ENCODE peak calls at places on chromosome 12, in five cellular contexts. H is ovary, G is suprapubic skin, O is Peyer's patch, N is tibial nerve. J is an unnamed sample.

GRCh38 chr12:99281277-99281676 is 366.3 kb upstream of the GARIN6 start:
- DNase-seq in H (no peak), G (no peak), O (no peak), N (no peak), J (no peak)

GRCh38 chr12:127726928-127727327 is 540.0 kb upstream of the TMEM132C start:
- DNase-seq in H (no peak), G (no peak), O (no peak), N (no peak), J (no peak)

GRCh38 chr12:76013603-76014002 is 18.0 kb downstream of the PHLDA1 start:
- DNase-seq in H (no peak), G (no peak), O (no peak), N (no peak), J (no peak)

GRCh38 chr12:97194551-97194950 is 268.1 kb upstream of the RMST start:
- DNase-seq in H (no peak), G (no peak), O (no peak), N (no peak), J (no peak)

GRCh38 chr12:111455448-111456320 is 50.0 kb downstream of the SH2B3 start:
- DNase-seq in H (no peak), G (peak; percentile 53), O (no peak), N (no peak), J (no peak)

GRCh38 chr12:67137256-67137655 is 131.9 kb upstream of the CAND1 start:
- DNase-seq in H (no peak), G (no peak), O (no peak), N (no peak), J (no peak)

GRCh38 chr12:106020736-106021135 is 118.0 kb downstream of the NUAK1 start:
- DNase-seq in H (no peak), G (no peak), O (no peak), N (no peak), J (no peak)

GRCh38 chr12:50019524-50019923 is 5.8 kb downstream of the RACGAP1 start:
- DNase-seq in H (no peak), G (no peak), O (no peak), N (no peak), J (no peak)

GRCh38 chr12:132998742-132999141 is 12.6 kb downstream of the ZNF26 start:
- DNase-seq in H (no peak), G (no peak), O (no peak), N (no peak), J (no peak)

GRCh38 chr12:104177663-104178501 is 37.7 kb upstream of the TXNRD1 start:
- DNase-seq in H (peak; percentile 84), G (peak; percentile 83), O (peak; percentile 26), N (peak; percentile 82), J (peak; percentile 99)

GRCh38 chr12:76345569-76345968 is 2.6 kb downstream of the BBS10 start:
- DNase-seq in H (no peak), G (no peak), O (no peak), N (no peak), J (no peak)

GRCh38 chr12:47551426-47551851 is 154.4 kb downstream of the RPAP3 start:
- DNase-seq in H (no peak), G (no peak), O (no peak), N (peak; percentile 9), J (no peak)

GRCh38 chr12:54259194-54260011 is 20.5 kb downstream of the CBX5 start:
- DNase-seq in H (peak; percentile 88), G (no peak), O (peak; percentile 58), N (peak; percentile 68), J (no peak)

GRCh38 chr12:26633591-26634210 is 199.3 kb downstream of the ITPR2 start:
- DNase-seq in H (no peak), G (no peak), O (no peak), N (no peak), J (no peak)

GRCh38 chr12:123973552-123974341 is 732 bp downstream of the ZNF664 start:
- DNase-seq in H (peak; percentile 39), G (peak; percentile 82), O (peak; percentile 31), N (no peak), J (no peak)

GRCh38 chr12:32140867-32141266 is 34.2 kb downstream of the BICD1 start:
- DNase-seq in H (no peak), G (no peak), O (no peak), N (no peak), J (no peak)

GRCh38 chr12:116827432-116827831 is 53.8 kb downstream of the HRK start:
- DNase-seq in H (no peak), G (no peak), O (no peak), N (no peak), J (no peak)

GRCh38 chr12:54439521-54440255 is 20.6 kb upstream of the ITGA5 start:
- DNase-seq in H (no peak), G (no peak), O (no peak), N (no peak), J (no peak)

GRCh38 chr12:80692114-80692513 is 15.3 kb upstream of the MYF6 start:
- DNase-seq in H (no peak), G (no peak), O (no peak), N (no peak), J (no peak)

GRCh38 chr12:123231931-123232330 is 1.0 kb downstream of the MPHOSPH9 start:
- DNase-seq in H (no peak), G (no peak), O (no peak), N (no peak), J (no peak)

GRCh38 chr12:64169999-64170398 is 52.1 kb downstream of the KICS2 start:
- DNase-seq in H (no peak), G (no peak), O (no peak), N (no peak), J (no peak)

GRCh38 chr12:128627659-128628058 is 196.1 kb downstream of the SLC15A4 start:
- DNase-seq in H (no peak), G (no peak), O (no peak), N (no peak), J (no peak)

GRCh38 chr12:12365931-12366431 is 9.1 kb downstream of the BORCS5 start:
- DNase-seq in H (no peak), G (no peak), O (no peak), N (no peak), J (no peak)

GRCh38 chr12:113587720-113588119 is 116.0 kb upstream of the LHX5 start:
- DNase-seq in H (no peak), G (no peak), O (no peak), N (no peak), J (no peak)

GRCh38 chr12:111598637-111599458 is at the start of gene ATXN2:
- DNase-seq in H (peak; percentile 73), G (no peak), O (peak; percentile 49), N (peak; percentile 47), J (no peak)

GRCh38 chr12:56633465-56634241 is 3.5 kb upstream of the BAZ2A start:
- DNase-seq in H (no peak), G (no peak), O (no peak), N (no peak), J (no peak)

GRCh38 chr12:79143803-79144202 is 279.2 kb downstream of the SYT1 start:
- DNase-seq in H (no peak), G (no peak), O (no peak), N (no peak), J (no peak)

DNA sequence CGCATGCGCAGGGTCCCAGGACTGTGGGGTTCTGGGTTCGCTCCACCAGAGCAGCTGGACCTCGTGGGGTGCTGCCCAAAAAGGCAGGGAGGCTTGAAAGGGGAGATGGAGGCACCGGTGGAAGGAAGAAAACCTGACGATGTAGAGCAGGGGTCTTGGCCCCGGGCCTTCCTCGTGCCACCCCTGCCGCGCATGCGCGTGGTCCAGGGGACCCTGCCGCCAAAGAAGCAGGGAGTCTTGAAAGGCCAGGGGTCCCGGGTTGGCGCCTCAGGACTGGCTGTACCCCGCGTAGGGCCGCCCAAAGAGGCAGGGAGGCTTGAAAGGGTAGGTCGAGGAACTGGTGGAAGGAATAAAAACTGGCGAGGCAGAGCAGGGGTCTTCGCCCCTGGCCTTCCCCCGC is 321.0 kb downstream of the ALG10 start:
- DNase-seq in H (no peak), G (no peak), O (no peak), N (no peak), J (no peak)
- H3K9me3 ChIP-seq in H (no peaks in the 10 kb centered on the region), G (peaks cover 36% of the 10 kb centered on the region), O (no peaks in the 10 kb centered on the region), N (peaks cover 100% of the 10 kb centered on the region), J (peaks cover 7% of the 10 kb centered on the region)

DNA sequence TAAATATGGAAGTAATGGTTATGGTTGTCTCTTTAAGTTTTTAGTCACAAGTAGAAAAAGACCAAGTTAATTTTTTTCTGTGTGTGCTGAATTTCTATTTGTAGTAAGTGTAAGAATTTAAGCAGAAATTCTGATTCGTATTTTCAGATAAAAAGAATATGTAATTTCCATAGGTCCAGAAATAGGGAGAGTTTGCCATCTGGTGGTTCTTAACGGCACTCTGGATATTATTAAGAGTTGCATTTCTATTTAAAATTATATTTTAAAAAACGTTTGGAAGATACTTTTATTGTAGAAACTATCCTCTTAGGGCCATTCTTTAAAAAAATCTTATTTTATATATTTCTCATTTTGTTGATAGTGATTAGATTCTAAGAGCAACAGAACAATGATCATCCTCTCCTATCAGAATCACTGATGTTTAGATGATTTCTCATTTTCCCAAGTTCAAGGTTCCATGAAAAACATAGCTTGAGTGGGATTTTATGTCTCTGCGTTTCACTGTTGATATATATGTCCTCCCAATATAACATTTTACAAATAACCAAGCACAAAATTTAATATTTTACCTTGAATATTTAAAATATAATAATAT is 88.3 kb downstream of the LRRK2 start:
- DNase-seq in H (no peak), G (no peak), O (no peak), N (no peak), J (no peak)
- H3K4me3 ChIP-seq in H (no peak overlapping the region), G (no peak overlapping the region), O (no peak overlapping the region), N (no peak overlapping the region), J (no peak overlapping the region)

DNA sequence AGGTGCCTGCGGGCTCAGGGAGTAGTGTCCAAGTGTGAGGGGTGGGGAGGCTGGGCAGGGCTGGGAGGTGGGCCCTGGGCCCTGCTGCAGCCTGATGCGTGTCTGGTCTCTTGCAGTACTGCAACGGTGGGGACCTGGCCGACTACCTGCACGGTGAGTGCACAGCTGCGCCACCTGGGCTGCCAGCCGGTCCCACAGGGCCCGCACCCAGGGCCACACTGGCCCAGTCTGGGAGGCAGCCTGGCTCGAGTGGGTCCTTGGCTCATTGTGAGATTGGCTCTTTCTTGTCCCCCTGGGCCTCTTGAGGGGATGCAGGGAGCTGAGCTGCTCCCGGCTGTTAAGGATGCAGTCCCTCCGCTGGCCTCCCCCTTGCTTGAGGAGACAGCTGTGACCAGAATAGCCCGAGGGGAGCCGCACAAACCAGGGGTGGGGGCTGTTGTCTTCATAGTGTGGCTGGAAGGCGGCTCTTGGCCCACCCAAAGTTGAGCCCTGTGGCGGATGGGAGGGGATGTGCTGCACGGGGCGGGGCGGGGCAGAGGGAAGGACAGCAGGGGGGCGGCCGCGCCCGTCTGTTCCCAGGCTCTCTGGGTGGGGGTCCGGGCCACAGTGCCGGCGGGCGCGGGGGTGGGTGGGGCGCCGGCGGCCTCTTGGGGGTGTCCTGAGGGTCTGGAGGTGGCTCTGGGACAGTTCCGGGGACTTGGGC is 13.1 kb downstream of the ULK1 start:
- DNase-seq in H (no peak), G (no peak), O (no peak), N (no peak), J (no peak)
- TF ChIP-seq POLR2A in H (no peak), G (no peak), O (no peak), N (no peak), J (no peak)

GRCh38 chr12:38141239-38141638 is 175.3 kb upstream of the ALG10B start:
- DNase-seq in H (no peak), G (peak; percentile 52), O (no peak), N (no peak), J (peak; percentile 77)
- H3K9me3 ChIP-seq in H (no peaks in the 10 kb centered on the region), G (peaks cover 4% of the 10 kb centered on the region), O (no peaks in the 10 kb centered on the region), N (peaks cover 6% of the 10 kb centered on the region), J (no peaks in the 10 kb centered on the region)